ENCODE peak calls at places on chromosomes 2 and 18, in five cellular contexts. X, U, D, B and H are unnamed samples.
A peak's percentile ranks its signal among the peaks of the same experiment; 100 is the strongest.

GRCh38 chr2:85435986-85436835 is 17.7 kb downstream of the SH2D6 start:
- DNase-seq in B (no peak), X (no peak), D (no peak), U (no peak), H (no peak)

GRCh38 chr2:46615555-46616487 is 136.5 kb downstream of the TMEM247 start:
- DNase-seq in B (no peak), X (no peak), U (peak; percentile 20), D (peak; percentile 18), H (no peak)

GRCh38 chr2:60480089-60480773 is 73.2 kb downstream of the BCL11A start:
- DNase-seq in X (no peak), U (peak; percentile 27), B (no peak), D (no peak), H (no peak)

GRCh38 chr2:206989306-206989705 is 50.0 kb downstream of the CPO start:
- DNase-seq in X (no peak), U (no peak), D (peak; percentile 36), B (peak; percentile 4), H (no peak)

GRCh38 chr18:37481491-37481890 is 84.1 kb downstream of the CELF4 start:
- DNase-seq in X (no peak), U (peak; percentile 90), D (peak; percentile 6), B (no peak), H (no peak)

GRCh38 chr18:77132369-77133050 is at the start of gene MBP:
- DNase-seq in B (peak; percentile 70), D (no peak), X (no peak), U (no peak), H (peak; percentile 51)

GRCh38 chr2:105102963-105103421 is 65.1 kb downstream of the MRPS9 start:
- DNase-seq in D (peak; percentile 94), U (peak; percentile 87), X (peak; percentile 63), B (no peak), H (no peak)

GRCh38 chr2:107735206-107735605 is 91.5 kb upstream of the RGPD4 start:
- DNase-seq in B (no peak), X (no peak), U (no peak), D (no peak), H (no peak)

GRCh38 chr18:57301573-57302230 is 50.7 kb upstream of the ST8SIA3 start:
- DNase-seq in D (no peak), X (no peak), B (no peak), U (no peak), H (no peak)

GRCh38 chr2:219515874-219516629 is 1.8 kb downstream of the ASIC4 start:
- DNase-seq in B (no peak), D (no peak), U (no peak), X (no peak), H (no peak)

GRCh38 chr2:110853516-110853915 is 121.1 kb downstream of the ACOXL start:
- DNase-seq in X (peak; percentile 27), U (no peak), B (peak; percentile 62), D (peak; percentile 20), H (no peak)

GRCh38 chr2:36802952-36803351 is 106.4 kb downstream of the VIT start:
- DNase-seq in B (no peak), U (no peak), X (no peak), D (no peak), H (no peak)

GRCh38 chr2:70995227-70995729 is 605 bp upstream of the TEX261 start:
- DNase-seq in B (peak; percentile 65), U (peak; percentile 24), X (no peak), D (peak; percentile 22), H (peak; percentile 74)

GRCh38 chr2:142290931-142291330 is 160.1 kb upstream of the LRP1B start:
- DNase-seq in X (peak; percentile 41), B (no peak), U (peak; percentile 48), D (no peak), H (no peak)

GRCh38 chr2:101887328-101887727 is 104.4 kb upstream of the IL1R2 start:
- DNase-seq in B (no peak), D (no peak), U (no peak), X (no peak), H (no peak)

GRCh38 chr2:109195193-109196045 is 66.4 kb downstream of the SH3RF3 start:
- DNase-seq in B (no peak), D (no peak), X (no peak), U (no peak), H (no peak)

GRCh38 chr2:35298493-35298892 is 1057.1 kb upstream of the CRIM1 start:
- DNase-seq in U (peak; percentile 93), X (peak; percentile 87), D (peak; percentile 87), B (no peak), H (no peak)

GRCh38 chr2:99451280-99451679 is 38.5 kb downstream of the REV1 start:
- DNase-seq in B (no peak), X (no peak), U (no peak), D (no peak), H (no peak)

GRCh38 chr2:160213511-160213910 is 13.4 kb upstream of the ITGB6 start:
- DNase-seq in X (no peak), B (no peak), U (no peak), D (no peak), H (no peak)

GRCh38 chr2:190791983-190792575 is 88.5 kb upstream of the GLS start:
- DNase-seq in B (no peak), X (no peak), U (no peak), D (peak; percentile 31), H (no peak)

GRCh38 chr2:74857215-74857614 is 23.3 kb downstream of the HK2 start:
- DNase-seq in U (no peak), X (no peak), D (no peak), B (no peak), H (no peak)

GRCh38 chr18:61785588-61785987 is 107.2 kb downstream of the RNF152 start:
- DNase-seq in D (no peak), X (no peak), U (no peak), B (no peak), H (no peak)

GRCh38 chr2:28608061-28608828 is 112.4 kb downstream of the PLB1 start:
- DNase-seq in U (no peak), D (no peak), B (no peak), X (no peak), H (no peak)

GRCh38 chr18:65498605-65499004 is 252.2 kb upstream of the CDH7 start:
- DNase-seq in D (no peak), X (no peak), U (no peak), B (no peak), H (no peak)

GRCh38 chr18:13653746-13654455 is 72.5 kb downstream of the FAM210A start:
- DNase-seq in U (no peak), D (no peak), B (no peak), X (no peak), H (no peak)

GRCh38 chr2:16870677-16871076 is 205.0 kb upstream of the CYRIA start:
- DNase-seq in X (no peak), D (no peak), U (no peak), B (no peak), H (no peak)

GRCh38 chr2:98936917-98937351 is 909 bp upstream of the CRACDL start:
- DNase-seq in X (no peak), D (no peak), U (no peak), B (no peak), H (no peak)

GRCh38 chr2:115910270-115910669 is 1467.8 kb downstream of the DPP10 start:
- DNase-seq in B (no peak), D (no peak), U (no peak), X (no peak), H (no peak)

GRCh38 chr2:224039080-224039769 is at the start of gene SERPINE2:
- DNase-seq in X (peak; percentile 37), D (peak; percentile 76), B (peak; percentile 69), U (peak; percentile 25), H (peak; percentile 36)

GRCh38 chr2:234324151-234324550 is 172.7 kb downstream of the ARL4C start:
- DNase-seq in D (no peak), X (no peak), U (no peak), B (no peak), H (no peak)

GRCh38 chr2:135694711-135695110 is 46.9 kb upstream of the UBXN4 start:
- DNase-seq in U (no peak), D (no peak), X (no peak), B (no peak), H (no peak)